ENCODE peak calls at places on chromosomes 1 and 21, in eight cellular contexts. Y is body of pancreas, E is ovary, N is tibial nerve, U is IMR-90, J is NB4, I is A549, O is GM12892. B is an unnamed sample.
A peak's percentile ranks its signal among the peaks of the same experiment; 100 is the strongest.

GRCh38 chr1:221522440-221523050 is 219.3 kb downstream of the DUSP10 start:
- DNase-seq in Y (no peak), E (no peak), N (no peak), U (peak; percentile 32), J (no peak), I (no peak), O (no peak), B (no peak)

GRCh38 chr1:80776286-80776685 is 1024.4 kb upstream of the ADGRL2 start:
- DNase-seq in Y (no peak), E (no peak), N (no peak), U (no peak), J (no peak), I (no peak), O (no peak), B (no peak)

GRCh38 chr21:41597227-41597626 is 89.3 kb upstream of the TMPRSS2 start:
- DNase-seq in Y (no peak), E (no peak), N (no peak), U (no peak), J (no peak), I (no peak), O (no peak), B (no peak)

GRCh38 chr21:33022828-33023573 is 2.7 kb upstream of the OLIG2 start:
- DNase-seq in Y (no peak), E (no peak), N (no peak), U (no peak), J (no peak), I (no peak), O (no peak), B (no peak)

GRCh38 chr1:28877132-28877781 is 37.1 kb upstream of the EPB41 start:
- DNase-seq in Y (peak; percentile 86), E (peak; percentile 86), N (peak; percentile 75), U (peak; percentile 64), J (peak; percentile 76), I (peak; percentile 66), O (peak; percentile 60), B (peak; percentile 90)

GRCh38 chr1:192575499-192576189 is at the start of gene RGS1:
- DNase-seq in Y (no peak), E (no peak), N (peak; percentile 34), U (no peak), J (peak; percentile 90), I (no peak), O (no peak), B (no peak)

GRCh38 chr1:208924011-208924410 is 659.5 kb upstream of the CAMK1G start:
- DNase-seq in Y (no peak), E (no peak), N (no peak), U (no peak), J (no peak), I (no peak), O (no peak), B (no peak)

GRCh38 chr1:115706774-115707425 is 61.6 kb downstream of the CASQ2 start:
- DNase-seq in Y (no peak), E (no peak), N (no peak), U (peak; percentile 63), J (peak; percentile 66), I (no peak), O (no peak), B (peak; percentile 69)

GRCh38 chr1:26356106-26356505 is 2.2 kb upstream of the CRYBG2 start:
- DNase-seq in Y (no peak), E (no peak), N (no peak), U (no peak), J (no peak), I (no peak), O (no peak), B (no peak)

GRCh38 chr1:26353210-26353859 is 595 bp downstream of the CRYBG2 start:
- DNase-seq in Y (no peak), E (no peak), N (no peak), U (no peak), J (no peak), I (no peak), O (no peak), B (no peak)

GRCh38 chr1:26354972-26355371 is 1.0 kb upstream of the CRYBG2 start:
- DNase-seq in Y (no peak), E (no peak), N (no peak), U (no peak), J (no peak), I (no peak), O (no peak), B (no peak)

GRCh38 chr1:26352338-26352679 is 1.6 kb downstream of the CRYBG2 start:
- DNase-seq in Y (no peak), E (no peak), N (no peak), U (no peak), J (no peak), I (no peak), O (no peak), B (no peak)

GRCh38 chr1:26353976-26354820 is at the start of gene CRYBG2:
- DNase-seq in Y (peak; percentile 53), E (no peak), N (no peak), U (no peak), J (no peak), I (no peak), O (no peak), B (no peak)
- TF ChIP-seq POLR2A in Y (no peak), E (no peak), N (no peak), U (no peak), J (no peak), I (no peak), O (no peak), B (no peak)

DNA sequence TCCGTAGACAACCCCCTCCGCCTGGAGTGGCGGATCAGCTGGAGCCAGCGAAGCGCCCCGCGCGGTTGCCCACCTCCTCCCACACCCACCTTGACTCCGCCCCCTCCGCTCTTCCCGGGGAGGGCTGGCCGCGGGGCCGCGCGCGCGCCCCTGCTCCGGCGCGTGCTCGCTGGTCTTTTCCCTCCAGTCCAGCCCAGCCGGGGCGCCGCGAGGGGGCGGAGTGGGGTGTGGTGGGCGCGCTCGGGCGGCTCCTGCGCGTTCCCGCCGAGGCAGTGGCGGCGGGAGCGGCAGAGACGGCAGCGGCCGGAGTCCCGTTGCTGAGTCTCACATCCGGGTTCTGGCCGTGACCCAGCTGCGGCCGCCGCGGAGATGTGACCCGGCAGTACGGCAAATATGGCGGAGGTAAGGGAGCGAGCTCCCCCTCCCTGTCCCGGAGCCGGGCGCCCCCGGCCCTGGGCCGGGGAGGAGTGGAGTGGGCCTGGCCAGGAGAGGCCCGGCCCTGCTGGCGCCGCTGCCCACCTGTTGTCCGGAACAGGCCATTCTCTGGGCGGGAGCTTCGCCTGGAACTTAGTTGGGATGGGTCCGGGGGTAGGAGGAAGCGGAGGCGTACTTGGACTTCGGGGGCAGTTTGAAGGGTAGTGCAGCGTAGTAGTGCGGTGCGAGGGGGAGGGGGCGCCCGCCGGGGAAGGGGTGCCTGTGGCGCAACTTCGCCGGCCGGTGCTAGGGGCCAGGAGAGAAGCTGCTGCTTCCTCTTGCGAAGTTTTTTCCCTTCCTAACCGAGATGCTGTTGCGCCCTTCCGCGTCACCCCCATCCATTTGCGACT is 5.4 kb downstream of the MIER1 start:
- DNase-seq in Y (peak; percentile 92), E (peak; percentile 97), N (peak; percentile 91), U (peak; percentile 89), J (peak; percentile 95), I (peak; percentile 32), O (peak; percentile 59), B (peak; percentile 96)
- TF ChIP-seq POLR2A in Y (peak; percentile 84), E (peak; percentile 88), N (peak; percentile 86), U (peak; percentile 74), J (no peak), I (peak; percentile 8), O (peak; percentile 76), B (peak; percentile 81)

GRCh38 chr21:37371041-37371397 is 4.4 kb downstream of the DYRK1A start:
- DNase-seq in Y (no peak), E (no peak), N (no peak), U (no peak), J (no peak), I (no peak), O (no peak), B (no peak)

GRCh38 chr21:37368536-37369279 is 2.1 kb downstream of the DYRK1A start:
- DNase-seq in Y (no peak), E (no peak), N (no peak), U (peak; percentile 48), J (peak; percentile 30), I (no peak), O (no peak), B (peak; percentile 62)

GRCh38 chr21:37369307-37369854 is 2.8 kb downstream of the DYRK1A start:
- DNase-seq in Y (no peak), E (no peak), N (no peak), U (no peak), J (no peak), I (no peak), O (no peak), B (peak; percentile 57)

GRCh38 chr21:37372127-37372731 is 5.7 kb downstream of the DYRK1A start:
- DNase-seq in Y (no peak), E (no peak), N (no peak), U (no peak), J (no peak), I (no peak), O (no peak), B (no peak)

DNA sequence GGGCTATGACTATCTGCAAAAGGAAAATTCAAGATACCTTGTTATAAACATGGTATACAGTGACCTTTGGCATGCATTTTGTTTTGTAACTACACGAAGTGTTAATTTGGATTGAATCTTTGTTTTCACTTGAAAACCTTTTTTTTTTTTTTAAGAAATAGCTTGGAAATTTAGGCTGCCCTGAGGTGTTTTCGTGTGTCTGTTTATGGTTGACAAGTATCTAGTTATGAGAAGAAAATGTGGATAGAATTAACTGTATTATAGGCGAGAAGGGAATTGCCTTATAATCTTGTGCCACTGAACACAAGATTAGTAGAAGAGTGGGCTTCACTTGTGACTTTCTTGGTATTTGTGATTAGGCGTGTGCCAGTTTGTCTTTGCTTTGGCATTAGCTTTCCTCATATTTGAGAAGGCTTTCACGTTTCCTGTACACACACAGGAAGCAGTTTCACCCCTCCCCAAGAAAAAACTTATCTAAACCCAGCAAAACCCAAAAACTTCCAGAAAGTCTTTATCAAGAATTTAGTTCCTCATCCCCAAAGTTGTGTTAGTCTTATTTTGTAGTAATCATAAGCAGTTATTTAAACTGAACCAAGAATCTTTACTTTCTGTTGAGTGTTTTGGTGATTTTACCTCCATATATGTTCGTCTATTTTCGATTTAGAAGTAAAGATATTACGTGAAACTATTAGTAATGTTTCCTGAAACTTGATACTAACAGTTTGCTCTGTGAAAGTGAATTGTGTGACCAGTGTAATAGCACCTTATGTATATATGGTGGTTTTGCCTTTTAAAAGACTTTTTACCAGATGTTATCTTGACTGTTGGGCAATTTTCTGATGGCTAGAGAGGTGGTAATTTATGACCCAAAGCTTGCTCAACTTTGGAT is 3.8 kb downstream of the DYRK1A start:
- DNase-seq in Y (no peak), E (no peak), N (no peak), U (peak; percentile 85), J (peak; percentile 80), I (no peak), O (no peak), B (peak; percentile 49)
- TF ChIP-seq POLR2A in Y (no peak), E (no peak), N (no peak), U (no peak), J (peak; percentile 31), I (no peak), O (no peak), B (no peak)

DNA sequence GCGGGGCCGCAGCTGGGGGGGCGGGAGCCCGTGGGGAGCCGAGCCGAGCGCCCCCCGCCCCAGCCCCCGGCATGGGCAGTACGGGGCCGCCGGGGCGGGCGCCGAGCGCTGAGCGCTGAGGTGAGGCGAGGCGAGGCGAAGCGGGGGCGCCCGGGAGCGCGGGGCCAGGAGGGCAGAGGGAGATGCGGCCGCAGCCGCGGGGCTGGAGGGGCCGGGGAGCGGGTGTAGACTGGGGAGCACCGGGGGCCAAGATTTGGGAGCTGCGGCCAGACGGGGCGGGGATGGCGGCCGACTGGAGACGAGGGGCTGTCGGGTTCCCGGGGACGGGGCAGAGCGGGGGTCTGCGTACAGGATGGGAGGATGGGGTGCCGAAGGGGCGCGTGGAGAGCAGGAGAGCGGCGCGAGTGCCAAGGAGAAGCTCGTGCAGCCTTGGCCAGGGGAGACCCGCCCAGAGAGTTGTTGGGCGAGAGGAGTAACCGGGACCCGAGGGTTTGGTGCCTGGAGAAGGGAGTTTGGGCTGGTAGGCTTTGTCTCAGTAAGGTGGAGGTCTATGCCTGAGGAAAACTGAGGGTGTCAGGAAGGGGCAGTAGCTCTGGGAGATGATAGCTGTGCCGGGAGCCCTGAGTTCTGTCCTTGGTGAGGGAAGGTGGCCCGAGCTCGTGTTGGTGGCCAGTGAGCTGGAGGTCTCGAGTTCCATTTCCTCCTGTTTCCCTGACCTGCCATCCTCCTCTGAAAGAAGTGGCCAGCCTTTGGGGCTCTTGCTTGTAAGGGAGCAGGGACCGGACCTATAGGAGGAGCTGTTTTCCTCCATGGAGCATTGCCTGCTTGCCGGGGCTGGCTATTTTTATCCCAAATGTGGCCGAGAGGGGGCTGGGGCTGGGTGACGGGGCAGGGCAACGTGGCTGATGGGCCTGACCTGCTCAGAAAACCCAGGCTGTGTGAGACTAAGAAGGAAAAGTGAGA is 539 bp downstream of the ATP8B2 start:
- DNase-seq in Y (peak; percentile 62), E (peak; percentile 78), N (peak; percentile 81), U (peak; percentile 89), J (peak; percentile 63), I (peak; percentile 97), O (no peak), B (peak; percentile 78)
- TF ChIP-seq POLR2A in Y (no peak), E (peak; percentile 70), N (peak; percentile 57), U (peak; percentile 91), J (no peak), I (no peak), O (no peak), B (peak; percentile 25)

B was measured in erythroblast.